ENCODE peak calls at places on chromosome 1, in six cellular contexts. One of them, this sample, is unnamed.

GRCh38 chr1:180929389-180929788 is 16.7 kb downstream of the KIAA1614 start:
- DNase-seq in brain microvascular endothelial cell: no peak
- DNase-seq in sciatic nerve: no peak
- DNase-seq in WTC11: no peak
- DNase-seq in activated T-cell treated with anti-CD3 and anti-CD28 coated beads for 24 hours: no peak
- DNase-seq in C1 segment of cervical spinal cord: no peak
- DNase-seq in this sample: no peak

GRCh38 chr1:79004916-79005315 is 1.6 kb downstream of the ADGRL4 start:
- DNase-seq in brain microvascular endothelial cell: no peak
- DNase-seq in sciatic nerve: no peak
- DNase-seq in WTC11: no peak
- DNase-seq in activated T-cell treated with anti-CD3 and anti-CD28 coated beads for 24 hours: no peak
- DNase-seq in C1 segment of cervical spinal cord: no peak
- DNase-seq in this sample: no peak

GRCh38 chr1:169105434-169106094 is 926 bp upstream of the ATP1B1 start:
- DNase-seq in brain microvascular endothelial cell: no peak
- DNase-seq in sciatic nerve: peak; percentile 75
- DNase-seq in WTC11: peak; percentile 83
- DNase-seq in activated T-cell treated with anti-CD3 and anti-CD28 coated beads for 24 hours: no peak
- DNase-seq in C1 segment of cervical spinal cord: peak; percentile 89
- DNase-seq in this sample: peak; percentile 67

GRCh38 chr1:230379928-230380327 is 46.2 kb downstream of the PGBD5 start:
- DNase-seq in brain microvascular endothelial cell: no peak
- DNase-seq in sciatic nerve: no peak
- DNase-seq in WTC11: no peak
- DNase-seq in activated T-cell treated with anti-CD3 and anti-CD28 coated beads for 24 hours: no peak
- DNase-seq in C1 segment of cervical spinal cord: no peak
- DNase-seq in this sample: no peak

GRCh38 chr1:215394084-215394991 is 172.8 kb upstream of the KCTD3 start:
- DNase-seq in brain microvascular endothelial cell: no peak
- DNase-seq in sciatic nerve: no peak
- DNase-seq in WTC11: no peak
- DNase-seq in activated T-cell treated with anti-CD3 and anti-CD28 coated beads for 24 hours: no peak
- DNase-seq in C1 segment of cervical spinal cord: no peak
- DNase-seq in this sample: no peak

GRCh38 chr1:226128487-226129075 is 58.0 kb downstream of the ACBD3 start:
- DNase-seq in brain microvascular endothelial cell: peak; percentile 26
- DNase-seq in sciatic nerve: peak; percentile 25
- DNase-seq in WTC11: no peak
- DNase-seq in activated T-cell treated with anti-CD3 and anti-CD28 coated beads for 24 hours: no peak
- DNase-seq in C1 segment of cervical spinal cord: no peak
- DNase-seq in this sample: no peak

GRCh38 chr1:162733336-162733590 is 57.2 kb upstream of the HSD17B7 start:
- DNase-seq in brain microvascular endothelial cell: no peak
- DNase-seq in sciatic nerve: no peak
- DNase-seq in WTC11: no peak
- DNase-seq in activated T-cell treated with anti-CD3 and anti-CD28 coated beads for 24 hours: no peak
- DNase-seq in C1 segment of cervical spinal cord: no peak
- DNase-seq in this sample: no peak

GRCh38 chr1:205571747-205572146 is 60.1 kb downstream of the ELK4 start:
- DNase-seq in brain microvascular endothelial cell: no peak
- DNase-seq in sciatic nerve: no peak
- DNase-seq in WTC11: no peak
- DNase-seq in activated T-cell treated with anti-CD3 and anti-CD28 coated beads for 24 hours: no peak
- DNase-seq in C1 segment of cervical spinal cord: no peak
- DNase-seq in this sample: no peak

GRCh38 chr1:195529881-195530280 is 1078.4 kb downstream of the KCNT2 start:
- DNase-seq in brain microvascular endothelial cell: no peak
- DNase-seq in sciatic nerve: no peak
- DNase-seq in WTC11: no peak
- DNase-seq in activated T-cell treated with anti-CD3 and anti-CD28 coated beads for 24 hours: no peak
- DNase-seq in C1 segment of cervical spinal cord: no peak
- DNase-seq in this sample: no peak

This sample was measured in frontal cortex.